ENCODE peak calls at places on chromosomes 1 and 21, in four cellular contexts. O is A549, B is K562, Y is WTC11. T is an unnamed sample.

GRCh38 chr1:183330335-183330734 is 87.8 kb downstream of the NMNAT2 start:
- DNase-seq in B (no peak), O (no peak), Y (peak), T (no peak)

GRCh38 chr1:221845650-221846371 is 103.9 kb upstream of the DUSP10 start:
- DNase-seq in O (peak), B (no peak), Y (no peak), T (peak)

GRCh38 chr21:37711294-37711844 is 204.9 kb downstream of the KCNJ6 start:
- DNase-seq in O (no peak), Y (no peak), B (no peak), T (no peak)

GRCh38 chr1:27598288-27598687 is 5.7 kb downstream of the AHDC1 start:
- DNase-seq in B (peak), O (no peak), Y (peak), T (no peak)

GRCh38 chr21:44647222-44647552 is 973 bp downstream of the KRTAP10-11 start:
- DNase-seq in O (no peak), Y (no peak), B (no peak), T (no peak)

GRCh38 chr1:26740958-26741357 is 45.1 kb downstream of the ARID1A start:
- DNase-seq in B (no peak), Y (no peak), O (no peak), T (no peak)

GRCh38 chr21:45539046-45539795 is 3.0 kb downstream of the SLC19A1 start:
- DNase-seq in O (no peak), Y (peak), B (no peak), T (no peak)

GRCh38 chr1:18302788-18303413 is 177.8 kb upstream of the KLHDC7A start:
- DNase-seq in O (no peak), Y (peak), B (peak), T (no peak)

GRCh38 chr1:185593271-185593670 is 140.9 kb upstream of the HMCN1 start:
- DNase-seq in O (no peak), B (no peak), Y (no peak), T (no peak)

GRCh38 chr1:47742890-47743760 is 254.1 kb downstream of the TRABD2B start:
- DNase-seq in B (no peak), Y (no peak), O (no peak), T (no peak)

DNA sequence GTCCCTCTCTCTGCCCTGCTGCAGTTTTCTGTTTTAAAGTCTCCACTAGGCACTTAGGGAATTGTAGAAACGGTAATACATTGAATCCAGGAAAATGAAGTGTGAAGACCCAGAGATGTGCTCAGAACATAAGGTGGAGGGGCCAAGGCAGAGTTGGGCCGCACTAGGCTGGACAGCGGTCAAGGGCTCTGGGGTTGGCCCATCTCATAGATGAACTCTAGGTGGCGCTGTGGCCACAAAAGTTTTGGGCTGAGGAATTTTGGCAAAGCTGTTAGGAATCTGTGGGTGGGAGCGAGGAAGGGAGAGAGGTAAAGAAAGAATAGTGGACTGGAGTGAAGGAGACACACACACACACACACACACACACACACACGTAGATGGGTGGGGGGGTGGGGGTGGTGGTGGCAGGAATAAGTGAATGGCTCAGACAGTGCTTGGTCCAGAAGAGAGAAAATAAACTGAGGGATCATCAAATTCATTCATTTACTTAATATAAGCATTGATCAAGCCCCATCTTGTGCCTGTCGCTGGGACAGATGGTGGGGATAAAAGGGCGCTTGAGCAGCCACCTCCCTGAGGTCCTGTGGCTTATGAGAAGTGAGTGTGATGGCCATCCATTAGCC is 258.5 kb downstream of the TRABD2B start:
- DNase-seq in O (peak), Y (peak), B (peak), T (peak)
- TF ChIP-seq HMGXB4 in O (no peak), Y (no peak), B (no peak), T (no peak)

GRCh38 chr1:109272831-109273547 is 10.0 kb downstream of the PSRC1 start:
- DNase-seq in Y (no peak), O (no peak), B (no peak), T (no peak)

GRCh38 chr1:109275706-109276345 is 7.1 kb downstream of the PSRC1 start:
- DNase-seq in B (peak), O (no peak), Y (no peak), T (peak)

GRCh38 chr1:109272021-109272799 is 10.7 kb downstream of the PSRC1 start:
- DNase-seq in Y (no peak), B (no peak), O (no peak), T (no peak)

GRCh38 chr1:109273570-109274288 is 9.2 kb downstream of the PSRC1 start:
- DNase-seq in Y (no peak), B (no peak), O (no peak), T (no peak)

GRCh38 chr1:109274533-109275476 is 8.1 kb downstream of the PSRC1 start:
- DNase-seq in B (peak), O (peak), Y (no peak), T (peak)
- TF ChIP-seq HMGXB4 in B (no peak), O (no peak), Y (no peak), T (no peak)

GRCh38 chr1:145858937-145859490 is at the start of gene PIAS3:
- DNase-seq in Y (peak), O (peak), B (peak), T (peak)

GRCh38 chr1:145863272-145863671 is 4.4 kb upstream of the PIAS3 start:
- DNase-seq in O (no peak), B (no peak), Y (no peak), T (no peak)

GRCh38 chr1:145858238-145858936 is 494 bp downstream of the PIAS3 start:
- DNase-seq in B (peak), Y (peak), O (peak), T (no peak)

GRCh38 chr1:145857170-145857569 is 1.7 kb downstream of the PIAS3 start:
- DNase-seq in Y (no peak), O (no peak), B (no peak), T (no peak)

DNA sequence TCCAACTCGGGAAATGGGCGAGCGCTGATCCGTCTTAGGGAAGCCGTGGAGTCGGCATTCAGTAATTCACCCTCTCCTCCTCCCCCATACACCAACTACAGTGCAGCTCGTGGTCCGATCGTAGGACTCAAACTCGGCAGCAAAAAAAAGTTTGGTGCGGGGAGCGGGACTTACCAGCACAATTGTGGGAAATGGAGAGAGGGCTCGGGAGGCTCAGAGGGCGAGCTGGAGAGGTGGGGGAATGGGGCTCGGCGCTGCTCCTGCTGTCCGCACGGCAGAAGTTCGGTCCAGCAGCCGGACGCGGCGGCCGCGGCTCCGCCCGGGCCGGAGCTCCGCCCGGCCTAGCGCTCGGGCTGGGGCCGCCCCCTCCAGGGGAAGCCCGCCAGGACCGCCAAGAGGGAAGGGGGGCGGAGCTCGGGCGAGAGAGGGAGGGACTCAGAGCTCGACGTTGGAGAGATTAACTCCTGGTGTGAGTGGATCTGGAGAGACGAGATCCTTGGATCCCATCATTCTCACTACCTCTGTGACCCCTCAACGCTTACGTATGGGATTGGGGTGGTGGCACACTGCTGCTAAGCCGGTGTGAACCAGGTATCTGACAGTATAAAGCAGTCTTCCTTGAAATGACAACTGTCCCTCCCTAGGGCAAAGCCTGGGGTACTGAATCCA is 744 bp upstream of the PIAS3 start:
- DNase-seq in Y (peak), O (peak), B (peak), T (peak)
- TF ChIP-seq HMGXB4 in Y (peak), O (no peak), B (no peak), T (peak)

GRCh38 chr1:214004795-214005194 is 17.0 kb downstream of the PROX1 start:
- DNase-seq in Y (no peak), B (no peak), O (no peak), T (no peak)

GRCh38 chr1:214005716-214006115 is 17.9 kb downstream of the PROX1 start:
- DNase-seq in Y (no peak), O (no peak), B (no peak), T (no peak)

GRCh38 chr1:214002472-214002871 is 14.7 kb downstream of the PROX1 start:
- DNase-seq in B (peak), O (no peak), Y (no peak), T (peak)

GRCh38 chr1:214003233-214003632 is 15.5 kb downstream of the PROX1 start:
- DNase-seq in B (peak), O (no peak), Y (no peak), T (no peak)

GRCh38 chr1:214004014-214004413 is 16.2 kb downstream of the PROX1 start:
- DNase-seq in Y (no peak), B (no peak), O (no peak), T (no peak)
- TF ChIP-seq HMGXB4 in Y (no peak), B (no peak), O (no peak), T (no peak)